ENCODE peak calls at places on chromosomes 13 and 19, in four cellular contexts. One of them, this sample, is unnamed.

GRCh38 chr19:44747739-44748425 is 626 bp upstream of the BCL3 start:
- DNase-seq in HepG2: peak; percentile 50
- DNase-seq in WTC11: no peak
- DNase-seq in K562: no peak
- DNase-seq in this sample: peak; percentile 42

GRCh38 chr13:22061806-22062391 is 391.0 kb downstream of the FGF9 start:
- DNase-seq in HepG2: no peak
- DNase-seq in WTC11: no peak
- DNase-seq in K562: no peak
- DNase-seq in this sample: no peak

GRCh38 chr13:49836516-49836915 is 44.0 kb upstream of the KPNA3 start:
- DNase-seq in HepG2: peak; percentile 23
- DNase-seq in WTC11: peak; percentile 48
- DNase-seq in K562: no peak
- DNase-seq in this sample: no peak

GRCh38 chr19:54518844-54519243 is 16.2 kb downstream of the LAIR2 start:
- DNase-seq in HepG2: peak; percentile 27
- DNase-seq in WTC11: no peak
- DNase-seq in K562: peak; percentile 54
- DNase-seq in this sample: no peak

GRCh38 chr19:13953021-13953531 is 767 bp downstream of the DCAF15 start:
- DNase-seq in HepG2: no peak
- DNase-seq in WTC11: peak; percentile 32
- DNase-seq in K562: no peak
- DNase-seq in this sample: no peak

GRCh38 chr13:84439108-84439507 is 556.8 kb upstream of the SLITRK1 start:
- DNase-seq in HepG2: no peak
- DNase-seq in WTC11: no peak
- DNase-seq in K562: no peak
- DNase-seq in this sample: no peak

GRCh38 chr13:94384217-94384905 is 95.1 kb downstream of the DCT start:
- DNase-seq in HepG2: no peak
- DNase-seq in WTC11: no peak
- DNase-seq in K562: no peak
- DNase-seq in this sample: no peak

GRCh38 chr13:43666403-43666802 is 120.4 kb downstream of the ENOX1 start:
- DNase-seq in HepG2: no peak
- DNase-seq in WTC11: no peak
- DNase-seq in K562: no peak
- DNase-seq in this sample: no peak

GRCh38 chr13:110116072-110116487 is 190.9 kb downstream of the COL4A1 start:
- DNase-seq in HepG2: peak; percentile 4
- DNase-seq in WTC11: peak; percentile 82
- DNase-seq in K562: peak; percentile 74
- DNase-seq in this sample: peak; percentile 42

GRCh38 chr13:46994492-46994891 is 97.6 kb upstream of the HTR2A start:
- DNase-seq in HepG2: no peak
- DNase-seq in WTC11: no peak
- DNase-seq in K562: no peak
- DNase-seq in this sample: no peak

GRCh38 chr19:33752018-33752790 is 44.5 kb upstream of the KCTD15 start:
- DNase-seq in HepG2: no peak
- DNase-seq in WTC11: no peak
- DNase-seq in K562: no peak
- DNase-seq in this sample: no peak

GRCh38 chr13:74730556-74731331 is 596.5 kb upstream of the KLF12 start:
- DNase-seq in HepG2: no peak
- DNase-seq in WTC11: no peak
- DNase-seq in K562: no peak
- DNase-seq in this sample: no peak

GRCh38 chr13:62014299-62014698 is 598.6 kb upstream of the PCDH20 start:
- DNase-seq in HepG2: peak; percentile 9
- DNase-seq in WTC11: no peak
- DNase-seq in K562: no peak
- DNase-seq in this sample: peak; percentile 77

GRCh38 chr13:110564472-110564985 is 3.0 kb upstream of the RAB20 start:
- DNase-seq in HepG2: no peak
- DNase-seq in WTC11: no peak
- DNase-seq in K562: no peak
- DNase-seq in this sample: no peak

GRCh38 chr19:50215820-50216219 is 12.4 kb downstream of the MYH14 start:
- DNase-seq in HepG2: no peak
- DNase-seq in WTC11: no peak
- DNase-seq in K562: no peak
- DNase-seq in this sample: no peak

GRCh38 chr13:110815471-110816204 is 99.2 kb downstream of the ANKRD10 start:
- DNase-seq in HepG2: no peak
- DNase-seq in WTC11: no peak
- DNase-seq in K562: no peak
- DNase-seq in this sample: no peak

GRCh38 chr13:112943309-112944125 is 25.5 kb upstream of the MCF2L start:
- DNase-seq in HepG2: no peak
- DNase-seq in WTC11: peak; percentile 65
- DNase-seq in K562: no peak
- DNase-seq in this sample: peak; percentile 26

GRCh38 chr13:20231839-20232555 is at the start of gene GJB6:
- DNase-seq in HepG2: no peak
- DNase-seq in WTC11: peak; percentile 68
- DNase-seq in K562: no peak
- DNase-seq in this sample: no peak

GRCh38 chr13:20860844-20861243 is 41.7 kb downstream of the XPO4 start:
- DNase-seq in HepG2: no peak
- DNase-seq in WTC11: no peak
- DNase-seq in K562: no peak
- DNase-seq in this sample: no peak

GRCh38 chr19:8569066-8569761 is 8.0 kb downstream of the MYO1F start:
- DNase-seq in HepG2: no peak
- DNase-seq in WTC11: no peak
- DNase-seq in K562: peak; percentile 80
- DNase-seq in this sample: no peak

GRCh38 chr13:33228645-33229445 is 56.7 kb downstream of the STARD13 start:
- DNase-seq in HepG2: peak; percentile 62
- DNase-seq in WTC11: no peak
- DNase-seq in K562: peak; percentile 28
- DNase-seq in this sample: peak; percentile 49

GRCh38 chr13:97567510-97568243 is 133.7 kb downstream of the RAP2A start:
- DNase-seq in HepG2: peak; percentile 54
- DNase-seq in WTC11: no peak
- DNase-seq in K562: no peak
- DNase-seq in this sample: no peak

GRCh38 chr13:82961757-82962156 is 920.5 kb downstream of the SLITRK1 start:
- DNase-seq in HepG2: no peak
- DNase-seq in WTC11: no peak
- DNase-seq in K562: no peak
- DNase-seq in this sample: no peak

GRCh38 chr13:69485991-69486592 is 621.5 kb upstream of the ATXN8OS start:
- DNase-seq in HepG2: no peak
- DNase-seq in WTC11: no peak
- DNase-seq in K562: no peak
- DNase-seq in this sample: no peak

GRCh38 chr13:20566424-20566916 is 487 bp upstream of the IFT88 start:
- DNase-seq in HepG2: peak; percentile 76
- DNase-seq in WTC11: no peak
- DNase-seq in K562: no peak
- DNase-seq in this sample: no peak

GRCh38 chr13:51957377-51958216 is 53.7 kb downstream of the ATP7B start:
- DNase-seq in HepG2: no peak
- DNase-seq in WTC11: no peak
- DNase-seq in K562: no peak
- DNase-seq in this sample: no peak

GRCh38 chr19:10565028-10565566 is 713 bp downstream of the KRI1 start:
- DNase-seq in HepG2: no peak
- DNase-seq in WTC11: peak; percentile 63
- DNase-seq in K562: peak; percentile 75
- DNase-seq in this sample: peak; percentile 60

GRCh38 chr19:13920940-13921744 is 15.1 kb downstream of the CC2D1A start:
- DNase-seq in HepG2: peak; percentile 57
- DNase-seq in WTC11: peak; percentile 38
- DNase-seq in K562: peak; percentile 74
- DNase-seq in this sample: peak; percentile 53

GRCh38 chr13:44243198-44243852 is 130.3 kb upstream of the SERP2 start:
- DNase-seq in HepG2: peak; percentile 54
- DNase-seq in WTC11: peak; percentile 67
- DNase-seq in K562: peak; percentile 64
- DNase-seq in this sample: no peak

GRCh38 chr19:795691-796581 is 1.3 kb upstream of the PTBP1 start:
- DNase-seq in HepG2: no peak
- DNase-seq in WTC11: no peak
- DNase-seq in K562: no peak
- DNase-seq in this sample: no peak

GRCh38 chr13:43815204-43815603 is 28.4 kb upstream of the ENOX1 start:
- DNase-seq in HepG2: no peak
- DNase-seq in WTC11: no peak
- DNase-seq in K562: no peak
- DNase-seq in this sample: peak; percentile 56

GRCh38 chr13:110319774-110320509 is 12.9 kb downstream of the COL4A2 start:
- DNase-seq in HepG2: no peak
- DNase-seq in WTC11: no peak
- DNase-seq in K562: no peak
- DNase-seq in this sample: no peak

GRCh38 chr19:35120898-35121297 is 5.3 kb downstream of the FXYD3 start:
- DNase-seq in HepG2: no peak
- DNase-seq in WTC11: no peak
- DNase-seq in K562: no peak
- DNase-seq in this sample: no peak
- TF ChIP-seq ELF4 in HepG2: no peak
- TF ChIP-seq ELF4 in WTC11: no peak
- TF ChIP-seq ELF4 in K562: no peak
- TF ChIP-seq ELF4 in this sample: no peak

DNA sequence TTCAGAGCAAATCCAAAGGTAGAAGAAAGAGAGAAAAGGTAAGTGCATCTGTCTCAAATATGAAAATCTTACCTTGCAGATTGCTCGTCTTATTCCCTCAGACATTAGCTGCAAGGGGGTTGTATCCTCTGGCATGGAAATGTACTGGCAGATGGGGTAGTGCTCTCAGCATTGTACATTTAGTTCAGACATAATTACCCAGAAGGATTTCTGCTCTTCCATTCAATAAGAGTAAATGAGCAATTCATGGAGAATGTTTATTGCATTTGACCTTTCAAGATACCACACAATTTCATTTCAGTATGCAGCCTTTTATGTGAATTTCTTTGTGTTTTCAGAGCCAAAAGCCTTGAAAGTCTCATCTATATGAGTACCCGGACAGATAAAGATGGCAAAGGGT is 63.8 kb downstream of the SCEL start:
- DNase-seq in HepG2: no peak
- DNase-seq in WTC11: no peak
- DNase-seq in K562: no peak
- DNase-seq in this sample: no peak
- TF ChIP-seq ELF4 in HepG2: no peak
- TF ChIP-seq ELF4 in WTC11: no peak
- TF ChIP-seq ELF4 in K562: no peak
- TF ChIP-seq ELF4 in this sample: no peak

GRCh38 chr13:34911159-34911558 is 30.9 kb upstream of the NBEA start:
- DNase-seq in HepG2: no peak
- DNase-seq in WTC11: no peak
- DNase-seq in K562: no peak
- DNase-seq in this sample: no peak
- TF ChIP-seq ELF4 in HepG2: no peak
- TF ChIP-seq ELF4 in WTC11: no peak
- TF ChIP-seq ELF4 in K562: no peak
- TF ChIP-seq ELF4 in this sample: no peak

GRCh38 chr19:6260912-6261636 is 18.7 kb downstream of the MLLT1 start:
- DNase-seq in HepG2: peak; percentile 28
- DNase-seq in WTC11: peak; percentile 81
- DNase-seq in K562: peak; percentile 66
- DNase-seq in this sample: peak; percentile 66
- TF ChIP-seq ELF4 in HepG2: no peak
- TF ChIP-seq ELF4 in WTC11: no peak
- TF ChIP-seq ELF4 in K562: no peak
- TF ChIP-seq ELF4 in this sample: no peak

GRCh38 chr19:12664406-12665280 is 1.9 kb downstream of the MAN2B1 start:
- DNase-seq in HepG2: peak; percentile 24
- DNase-seq in WTC11: peak; percentile 96
- DNase-seq in K562: peak; percentile 71
- DNase-seq in this sample: peak; percentile 51

GRCh38 chr19:12665281-12665573 is 1.3 kb downstream of the MAN2B1 start:
- DNase-seq in HepG2: no peak
- DNase-seq in WTC11: no peak
- DNase-seq in K562: no peak
- DNase-seq in this sample: no peak

GRCh38 chr19:12667903-12668302 is 1.3 kb downstream of the WDR83 start:
- DNase-seq in HepG2: no peak
- DNase-seq in WTC11: no peak
- DNase-seq in K562: no peak
- DNase-seq in this sample: no peak

GRCh38 chr19:12666305-12667048 is at the start of the genes MAN2B1 and WDR83:
- DNase-seq in HepG2: peak; percentile 65
- DNase-seq in WTC11: peak; percentile 84
- DNase-seq in K562: peak; percentile 94
- DNase-seq in this sample: peak; percentile 88

GRCh38 chr19:12665646-12666304 is 767 bp downstream of the MAN2B1 start:
- DNase-seq in HepG2: no peak
- DNase-seq in WTC11: no peak
- DNase-seq in K562: no peak
- DNase-seq in this sample: no peak
- TF ChIP-seq ELF4 in HepG2: no peak
- TF ChIP-seq ELF4 in WTC11: no peak
- TF ChIP-seq ELF4 in K562: no peak
- TF ChIP-seq ELF4 in this sample: no peak

GRCh38 chr13:26934096-26934495 is 173.5 kb upstream of the GPR12 start:
- DNase-seq in HepG2: no peak
- DNase-seq in WTC11: no peak
- DNase-seq in K562: no peak
- DNase-seq in this sample: no peak

GRCh38 chr13:26927511-26927910 is 166.9 kb upstream of the GPR12 start:
- DNase-seq in HepG2: no peak
- DNase-seq in WTC11: no peak
- DNase-seq in K562: no peak
- DNase-seq in this sample: no peak

GRCh38 chr13:26926371-26926770 is 165.8 kb upstream of the GPR12 start:
- DNase-seq in HepG2: no peak
- DNase-seq in WTC11: no peak
- DNase-seq in K562: no peak
- DNase-seq in this sample: no peak

DNA sequence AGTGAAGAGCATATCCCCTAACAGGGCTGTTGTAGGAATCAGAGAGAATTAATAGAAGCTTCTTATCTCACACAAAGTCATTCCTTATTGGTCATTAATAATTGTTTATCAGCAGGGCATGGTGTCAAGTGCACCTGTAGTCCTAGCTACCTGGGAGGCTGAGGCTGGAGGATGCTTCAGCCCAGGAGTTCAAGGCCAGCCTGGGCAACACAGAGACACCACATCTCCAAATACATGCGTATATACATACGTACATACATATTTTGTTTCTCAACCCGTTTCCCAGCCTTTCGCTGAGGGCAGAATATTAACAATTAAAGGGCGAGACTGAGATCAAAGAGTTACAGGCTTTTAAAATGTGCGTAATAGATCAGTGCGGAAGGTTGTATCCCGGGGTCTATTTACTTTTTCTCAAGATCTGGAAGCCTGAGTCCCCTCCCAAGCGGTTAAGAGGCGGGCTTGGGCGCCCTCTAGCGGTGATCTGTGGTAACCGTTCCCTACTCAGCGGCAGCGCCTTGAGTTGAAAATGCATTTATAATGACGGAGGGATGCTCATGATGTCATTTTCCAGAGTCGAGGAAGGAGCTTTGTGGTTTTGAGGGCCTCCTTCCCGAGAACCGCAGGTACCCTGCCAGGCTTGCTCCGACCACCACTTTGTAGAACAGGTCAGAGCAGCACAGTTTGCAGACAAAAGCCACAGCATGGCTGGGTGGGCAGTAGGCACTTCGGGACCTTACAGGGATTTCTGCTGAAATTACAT is 169.6 kb upstream of the GPR12 start:
- DNase-seq in HepG2: peak; percentile 39
- DNase-seq in WTC11: peak; percentile 89
- DNase-seq in K562: peak; percentile 77
- DNase-seq in this sample: peak; percentile 87
- TF ChIP-seq ELF4 in HepG2: no peak
- TF ChIP-seq ELF4 in WTC11: no peak
- TF ChIP-seq ELF4 in K562: no peak
- TF ChIP-seq ELF4 in this sample: no peak